ENCODE peak calls at places on chromosome 3, in four cellular contexts. J is Panc1, S is OCI-LY7, H is cardiac fibroblast. I is an unnamed sample.

GRCh38 chr3:142963266-142964149 is at the start of gene PAQR9:
- DNase-seq in J (no peak), S (no peak), H (no peak), I (no peak)

GRCh38 chr3:86624192-86624591 is 366.8 kb downstream of the VGLL3 start:
- DNase-seq in J (no peak), S (no peak), H (no peak), I (no peak)

GRCh38 chr3:66326340-66326739 is 105.5 kb downstream of the SLC25A26 start:
- DNase-seq in J (no peak), S (no peak), H (no peak), I (no peak)

GRCh38 chr3:134474956-134475355 is 10.8 kb downstream of the ANAPC13 start:
- DNase-seq in J (no peak), S (no peak), H (no peak), I (no peak)

GRCh38 chr3:159726231-159726964 is 262.2 kb upstream of the IL12A start:
- DNase-seq in J (no peak), S (no peak), H (peak; percentile 51), I (no peak)

GRCh38 chr3:136943396-136943795 is 14.4 kb upstream of the IL20RB start:
- DNase-seq in J (no peak), S (no peak), H (no peak), I (no peak)

GRCh38 chr3:47113669-47114365 is 50.1 kb downstream of the SETD2 start:
- DNase-seq in J (no peak), S (peak; percentile 61), H (peak; percentile 86), I (no peak)

GRCh38 chr3:119181765-119182164 is 8.4 kb downstream of the UPK1B start:
- DNase-seq in J (no peak), S (no peak), H (peak; percentile 64), I (no peak)

GRCh38 chr3:193857996-193858395 is 265.0 kb downstream of the OPA1 start:
- DNase-seq in J (no peak), S (no peak), H (peak; percentile 93), I (no peak)

GRCh38 chr3:194691481-194692281 is 6.0 kb downstream of the FAM43A start:
- DNase-seq in J (no peak), S (peak; percentile 97), H (peak; percentile 32), I (no peak)

GRCh38 chr3:197137741-197138140 is 108.1 kb upstream of the MELTF start:
- DNase-seq in J (no peak), S (no peak), H (peak; percentile 19), I (no peak)

GRCh38 chr3:150414273-150414672 is 6.2 kb downstream of the TSC22D2 start:
- DNase-seq in J (no peak), S (peak; percentile 10), H (peak; percentile 59), I (peak; percentile 24)

GRCh38 chr3:44252332-44252731 is 10.6 kb downstream of the TOPAZ1 start:
- DNase-seq in J (no peak), S (no peak), H (no peak), I (no peak)

GRCh38 chr3:186679151-186679550 is 13.3 kb downstream of the HRG start:
- DNase-seq in J (no peak), S (no peak), H (no peak), I (no peak)

GRCh38 chr3:42772670-42773408 is at the start of gene CCDC13:
- DNase-seq in J (no peak), S (peak; percentile 74), H (peak; percentile 93), I (peak; percentile 92)

GRCh38 chr3:180684807-180685206 is 5.5 kb upstream of the CCDC39 start:
- DNase-seq in J (no peak), S (no peak), H (no peak), I (no peak)

GRCh38 chr3:171481011-171481410 is 20.8 kb upstream of the TNIK start:
- DNase-seq in J (no peak), S (no peak), H (no peak), I (no peak)
- H3K4me3 ChIP-seq in J (no peak overlapping the region), S (no peak overlapping the region), H (no peak overlapping the region), I (no peak overlapping the region)

DNA sequence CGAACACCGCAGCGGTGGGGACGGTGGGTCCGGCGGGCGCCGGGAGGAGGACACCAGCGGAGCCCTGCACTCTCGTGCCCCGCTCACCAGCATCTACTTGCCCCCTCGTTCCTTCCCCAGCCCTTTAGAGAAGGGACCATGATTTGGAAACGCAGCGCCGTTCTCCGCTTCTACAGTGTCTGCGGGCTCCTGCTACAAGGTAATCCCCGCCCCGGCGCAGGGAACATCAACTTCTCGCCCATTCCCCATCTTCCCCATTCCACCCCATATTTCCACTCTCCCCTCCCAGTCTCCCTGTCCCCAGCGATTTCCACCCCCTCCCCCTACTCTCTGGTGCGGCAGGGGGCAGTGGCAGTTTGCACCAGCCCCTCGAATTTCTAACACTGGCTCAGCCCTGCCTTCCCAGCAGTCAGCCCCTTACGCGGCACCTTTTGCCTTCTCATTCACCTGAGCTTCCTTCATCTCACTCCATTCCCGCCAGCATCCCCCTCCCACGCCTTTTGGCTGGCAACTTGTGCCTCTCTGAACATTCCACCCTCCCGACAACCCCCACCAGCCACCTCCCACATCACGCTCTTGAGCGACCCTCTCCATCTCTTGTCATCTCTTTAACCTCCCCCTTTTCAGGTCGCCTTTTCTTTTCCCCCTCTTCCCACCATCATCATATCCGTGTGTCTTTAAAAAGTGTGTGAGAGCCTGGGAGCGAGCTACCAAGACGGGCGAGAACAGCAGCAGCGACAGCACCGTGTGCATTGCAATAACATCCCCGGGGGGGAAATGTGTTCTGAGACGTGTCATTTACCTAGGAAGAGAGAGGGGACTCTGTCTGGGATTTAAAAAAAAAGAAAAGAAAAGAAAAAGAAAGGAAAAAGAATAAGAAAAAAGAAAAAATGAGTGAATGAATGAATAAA is 936 bp downstream of the CADM2 start:
- DNase-seq in J (no peak), S (no peak), H (no peak), I (no peak)
- H3K4me3 ChIP-seq in J (peak overlapping the region; percentile 58), S (no peak overlapping the region), H (peak overlapping the region; percentile 39), I (peak overlapping the region; percentile 51)

GRCh38 chr3:147413712-147414325 is 4.7 kb downstream of the ZIC1 start:
- DNase-seq in J (no peak), S (no peak), H (no peak), I (no peak)
- H3K4me3 ChIP-seq in J (peak overlapping the region; percentile 49), S (no peak overlapping the region), H (peak overlapping the region; percentile 6), I (no peak overlapping the region)

DNA sequence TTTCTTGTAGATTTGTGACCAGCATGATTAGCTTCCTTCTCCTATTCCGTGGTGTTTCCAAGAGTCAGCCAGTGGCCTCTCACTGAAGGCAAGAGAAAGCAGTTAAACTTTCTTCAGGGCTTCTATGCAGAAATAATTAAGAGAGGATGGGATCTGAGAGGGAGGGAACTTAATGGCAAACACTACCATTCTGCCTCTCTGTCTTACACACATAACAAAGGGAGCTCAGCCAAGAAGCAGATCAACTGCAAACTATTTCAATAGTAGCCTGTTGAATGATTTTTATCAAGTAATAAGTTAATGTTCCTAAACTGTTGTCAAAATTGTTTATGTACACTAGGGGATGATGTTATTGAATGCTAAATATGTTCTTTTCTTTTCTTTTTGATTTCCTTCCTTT is 11.8 kb downstream of the OXSR1 start:
- DNase-seq in J (no peak), S (no peak), H (no peak), I (no peak)
- H3K4me3 ChIP-seq in J (no peak overlapping the region), S (no peak overlapping the region), H (no peak overlapping the region), I (no peak overlapping the region)

GRCh38 chr3:184524981-184525336 is 36.6 kb upstream of the EPHB3 start:
- DNase-seq in J (no peak), S (no peak), H (no peak), I (peak; percentile 18)
- H3K4me3 ChIP-seq in J (peak overlapping the region; percentile 31), S (no peak overlapping the region), H (peak overlapping the region; percentile 35), I (peak overlapping the region; percentile 43)

DNA sequence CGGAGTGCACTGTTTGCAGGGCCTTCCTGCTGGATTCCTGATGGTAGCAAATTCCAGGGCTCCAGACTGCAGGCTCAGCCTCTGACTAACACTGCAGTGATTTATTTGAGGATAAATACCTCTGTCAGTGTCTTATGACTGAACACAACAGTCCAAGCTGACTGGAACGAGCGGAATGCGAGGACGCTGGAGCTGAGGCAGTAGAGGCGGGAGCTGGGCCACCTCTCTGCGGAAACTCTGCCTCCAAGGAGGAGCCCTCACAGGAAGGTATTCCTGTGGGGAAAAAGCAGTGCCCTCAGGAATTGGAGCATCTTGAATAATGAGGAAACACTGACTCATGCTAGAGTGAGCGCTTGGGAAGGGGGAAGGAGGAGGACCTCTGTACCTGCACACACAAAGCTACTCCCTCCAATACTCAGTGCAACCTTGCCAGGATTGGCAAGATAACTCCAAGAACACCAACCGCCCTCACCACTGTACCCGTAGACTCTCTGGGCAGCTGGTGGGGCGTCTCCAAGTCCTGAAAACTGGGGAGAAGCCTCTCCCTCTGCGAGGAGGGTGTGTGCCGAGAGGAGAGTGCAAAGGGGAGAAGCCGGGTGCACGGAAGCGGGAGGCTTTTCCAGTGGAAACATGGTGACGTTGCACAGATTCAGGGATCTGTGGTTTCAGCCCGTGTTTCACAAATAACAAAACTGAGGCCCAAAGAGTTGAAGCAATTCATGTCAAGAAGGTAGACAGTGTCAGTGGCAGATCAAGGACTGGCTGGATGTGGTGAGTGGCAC is 43.0 kb downstream of the VGLL4 start:
- DNase-seq in J (peak; percentile 96), S (peak; percentile 19), H (peak; percentile 99), I (no peak)
- H3K4me3 ChIP-seq in J (no peak overlapping the region), S (peak overlapping the region; percentile 52), H (no peak overlapping the region), I (no peak overlapping the region)

GRCh38 chr3:39180183-39180545 is 12.2 kb downstream of the XIRP1 start:
- DNase-seq in J (no peak), S (no peak), H (no peak), I (no peak)
- H3K4me3 ChIP-seq in J (peak overlapping the region; percentile 41), S (no peak overlapping the region), H (no peak overlapping the region), I (no peak overlapping the region)

DNA sequence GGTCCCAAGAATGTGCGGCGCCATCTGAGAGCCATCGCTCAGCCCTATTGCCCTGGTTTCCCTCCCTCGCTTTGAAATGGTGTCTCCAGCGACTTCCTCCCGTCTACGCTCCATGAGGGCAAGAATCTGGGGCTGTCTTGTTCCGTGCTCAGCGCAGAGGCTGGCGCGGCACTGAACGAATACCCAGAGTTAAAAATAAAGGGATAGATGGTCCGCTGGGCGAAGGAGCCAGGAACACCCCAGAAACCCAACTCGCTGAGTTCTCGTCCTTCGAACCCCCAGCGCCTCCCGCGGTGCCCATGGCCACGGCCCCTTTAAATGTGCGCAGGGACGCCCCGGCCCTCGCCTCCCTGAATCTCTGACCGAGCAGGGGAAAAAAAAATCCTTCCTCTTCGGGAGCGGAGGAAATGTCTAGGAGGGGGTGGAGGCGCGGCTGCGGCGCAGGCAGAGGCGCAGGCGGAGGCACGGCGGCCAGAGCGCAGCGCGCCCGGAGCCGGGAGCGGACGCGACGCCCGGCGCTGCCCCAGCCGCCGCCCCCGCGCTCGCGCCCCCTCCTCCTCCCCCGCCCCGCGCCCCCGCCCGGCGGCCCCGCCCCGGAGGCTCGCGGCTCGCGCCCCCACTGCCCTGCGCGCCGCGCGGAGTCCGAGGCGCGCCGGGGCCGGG is 8.6 kb upstream of the FGD5 start:
- DNase-seq in J (no peak), S (no peak), H (no peak), I (no peak)
- H3K4me3 ChIP-seq in J (no peak overlapping the region), S (no peak overlapping the region), H (peak overlapping the region; percentile 28), I (peak overlapping the region; percentile 5)

GRCh38 chr3:49410844-49411549 is 779 bp downstream of the RHOA start:
- DNase-seq in J (no peak), S (no peak), H (no peak), I (no peak)
- H3K4me3 ChIP-seq in J (peak overlapping the region; percentile 93), S (peak overlapping the region; percentile 91), H (peak overlapping the region; percentile 76), I (peak overlapping the region; percentile 95)

I was measured in colonic mucosa.